ENCODE peak calls at places on chromosomes 5 and 9, in six cellular contexts. S is NCI-H69, A is lower leg skin, X is cardiac muscle cell, E is Panc1, W is iPS DF 19.7. B is an unnamed sample.

GRCh38 chr5:95081500-95082355 is 203.2 kb downstream of the MCTP1 start:
- DNase-seq in S (peak), A (peak), X (no peak), E (peak), W (peak), B (peak)

GRCh38 chr9:20197976-20198685 is 409.3 kb upstream of the SLC24A2 start:
- DNase-seq in S (peak), A (no peak), X (no peak), E (no peak), W (no peak), B (no peak)

GRCh38 chr9:92171281-92171680 is 56.1 kb upstream of the SPTLC1 start:
- DNase-seq in S (no peak), A (no peak), X (no peak), E (no peak), W (no peak), B (no peak)

GRCh38 chr9:69396759-69397158 is 71.7 kb downstream of the ENTREP1 start:
- DNase-seq in S (no peak), A (no peak), X (no peak), E (no peak), W (no peak), B (no peak)

GRCh38 chr5:15249152-15249551 is 250.8 kb upstream of the FBXL7 start:
- DNase-seq in S (no peak), A (no peak), X (no peak), E (peak), W (no peak), B (no peak)

GRCh38 chr5:119470851-119471451 is 18.7 kb downstream of the HSD17B4 start:
- DNase-seq in S (peak), A (no peak), X (peak), E (no peak), W (no peak), B (no peak)

GRCh38 chr9:108443741-108444140 is 412.0 kb downstream of the ACTL7B start:
- DNase-seq in S (peak), A (no peak), X (no peak), E (no peak), W (no peak), B (no peak)

GRCh38 chr9:138118601-138119071 is 241.1 kb downstream of the CACNA1B start:
- DNase-seq in S (no peak), A (no peak), X (no peak), E (no peak), W (no peak), B (peak)

GRCh38 chr5:177445052-177446016 is 1.3 kb upstream of the PRR7 start:
- DNase-seq in S (no peak), A (no peak), X (no peak), E (no peak), W (no peak), B (no peak)

GRCh38 chr5:160506006-160507004 is 84.7 kb downstream of the PTTG1 start:
- DNase-seq in S (peak), A (no peak), X (no peak), E (no peak), W (peak), B (peak)

GRCh38 chr5:10503997-10504761 is 59.7 kb upstream of the ANKRD33B start:
- DNase-seq in S (peak), A (no peak), X (peak), E (no peak), W (no peak), B (no peak)

GRCh38 chr5:175202461-175203065 is 241.4 kb downstream of the DRD1 start:
- DNase-seq in S (peak), A (no peak), X (peak), E (no peak), W (no peak), B (no peak)

GRCh38 chr9:109246533-109246932 is 74.3 kb downstream of the EPB41L4B start:
- DNase-seq in S (peak), A (no peak), X (no peak), E (no peak), W (no peak), B (no peak)

GRCh38 chr9:136049451-136050265 is 45.4 kb downstream of the NACC2 start:
- DNase-seq in S (no peak), A (peak), X (no peak), E (no peak), W (no peak), B (no peak)

GRCh38 chr9:35114921-35115341 is 731 bp downstream of the ATOSB start:
- DNase-seq in S (peak), A (peak), X (peak), E (no peak), W (no peak), B (peak)

GRCh38 chr9:134955801-134956200 is 38.1 kb upstream of the FCN1 start:
- DNase-seq in S (no peak), A (peak), X (no peak), E (no peak), W (no peak), B (peak)

GRCh38 chr5:74649421-74649973 is 9.0 kb upstream of the ENC1 start:
- DNase-seq in S (no peak), A (no peak), X (no peak), E (no peak), W (no peak), B (no peak)

GRCh38 chr5:180370861-180371641 is 17.9 kb upstream of the GFPT2 start:
- DNase-seq in S (no peak), A (no peak), X (no peak), E (no peak), W (no peak), B (peak)

GRCh38 chr5:35884125-35884788 is 27.6 kb downstream of the IL7R start:
- DNase-seq in S (peak), A (no peak), X (no peak), E (no peak), W (no peak), B (no peak)

GRCh38 chr5:159507055-159507454 is 176.8 kb upstream of the IL12B start:
- DNase-seq in S (no peak), A (no peak), X (no peak), E (no peak), W (no peak), B (no peak)

GRCh38 chr9:121886759-121887485 is 206.2 kb downstream of the TTLL11 start:
- DNase-seq in S (peak), A (peak), X (no peak), E (no peak), W (no peak), B (no peak)

GRCh38 chr5:138981131-138981530 is 106.0 kb upstream of the LRRTM2 start:
- DNase-seq in S (no peak), A (no peak), X (no peak), E (no peak), W (no peak), B (no peak)

GRCh38 chr9:91945277-91946074 is 4.6 kb downstream of the ROR2 start:
- DNase-seq in S (peak), A (no peak), X (peak), E (no peak), W (no peak), B (no peak)

GRCh38 chr5:169971780-169972179 is 8.5 kb downstream of the INSYN2B start:
- DNase-seq in S (no peak), A (no peak), X (no peak), E (no peak), W (no peak), B (no peak)

GRCh38 chr9:123637940-123638634 is 282.1 kb downstream of the CRB2 start:
- DNase-seq in S (peak), A (no peak), X (no peak), E (no peak), W (no peak), B (no peak)

GRCh38 chr5:170590537-170590936 is 86.7 kb downstream of the KCNIP1 start:
- DNase-seq in S (no peak), A (no peak), X (no peak), E (no peak), W (no peak), B (no peak)

GRCh38 chr5:130198927-130199326 is 294.7 kb downstream of the CHSY3 start:
- DNase-seq in S (no peak), A (no peak), X (peak), E (peak), W (no peak), B (no peak)

GRCh38 chr5:98349251-98349989 is 424.0 kb upstream of the RGMB start:
- DNase-seq in S (peak), A (no peak), X (no peak), E (peak), W (peak), B (no peak)

GRCh38 chr9:32954642-32955041 is 46.8 kb downstream of the APTX start:
- DNase-seq in S (peak), A (no peak), X (no peak), E (no peak), W (no peak), B (no peak)

GRCh38 chr5:111310713-111311620 is 86.8 kb downstream of the CAMK4 start:
- DNase-seq in S (peak), A (no peak), X (no peak), E (no peak), W (no peak), B (no peak)

GRCh38 chr5:176536132-176536901 is 885 bp downstream of the RNF44 start:
- DNase-seq in S (peak), A (peak), X (peak), E (no peak), W (no peak), B (peak)